ENCODE peak calls at places on chromosome 10, in four cellular contexts. Y is Calu3; B is CD8-positive, alpha-beta T cell; A is psoas muscle. C is an unnamed sample.

GRCh38 chr10:107631876-107632275 is 467.4 kb upstream of the SORCS1 start:
- DNase-seq in Y (no peak), B (no peak), A (no peak), C (no peak)

GRCh38 chr10:103153302-103153759 is 39.7 kb downstream of the NT5C2 start:
- DNase-seq in Y (no peak), B (no peak), A (no peak), C (no peak)

GRCh38 chr10:121516483-121516882 is 81.8 kb downstream of the FGFR2 start:
- DNase-seq in Y (no peak), B (no peak), A (no peak), C (no peak)

GRCh38 chr10:30227481-30227880 is 121.6 kb downstream of the MTPAP start:
- DNase-seq in Y (no peak), B (no peak), A (no peak), C (no peak)

GRCh38 chr10:89342219-89342966 is 14.6 kb downstream of the IFIT3 start:
- DNase-seq in Y (no peak), B (no peak), A (peak), C (no peak)

GRCh38 chr10:44334621-44335184 is 50.2 kb downstream of the CXCL12 start:
- DNase-seq in Y (no peak), B (no peak), A (no peak), C (no peak)

GRCh38 chr10:5564537-5565204 is 39.9 kb downstream of the CALML3 start:
- DNase-seq in Y (no peak), B (no peak), A (peak), C (no peak)

GRCh38 chr10:72081772-72082590 is 6.4 kb downstream of the SPOCK2 start:
- DNase-seq in Y (peak), B (no peak), A (peak), C (no peak)

GRCh38 chr10:102619281-102619981 is 24.8 kb upstream of the TRIM8 start:
- DNase-seq in Y (no peak), B (no peak), A (peak), C (no peak)

GRCh38 chr10:48414778-48415177 is 108.3 kb downstream of the MAPK8 start:
- DNase-seq in Y (no peak), B (no peak), A (no peak), C (no peak)

GRCh38 chr10:76922666-76923065 is 714.9 kb downstream of the KCNMA1 start:
- DNase-seq in Y (no peak), B (no peak), A (no peak), C (no peak)

GRCh38 chr10:98170249-98171117 is 36.0 kb downstream of the R3HCC1L start:
- DNase-seq in Y (peak), B (no peak), A (no peak), C (no peak)

GRCh38 chr10:34710391-34710751 is 104.7 kb downstream of the PARD3 start:
- DNase-seq in Y (no peak), B (no peak), A (no peak), C (no peak)

GRCh38 chr10:110214380-110214826 is 7.0 kb downstream of the MXI1 start:
- DNase-seq in Y (no peak), B (no peak), A (no peak), C (no peak)

GRCh38 chr10:73931767-73932624 is 21.1 kb downstream of the PLAU start:
- DNase-seq in Y (peak), B (peak), A (no peak), C (no peak)

GRCh38 chr10:30413996-30414576 is 19.9 kb upstream of the MAP3K8 start:
- DNase-seq in Y (peak), B (no peak), A (no peak), C (no peak)

GRCh38 chr10:23417254-23417653 is 21.6 kb upstream of the OTUD1 start:
- DNase-seq in Y (no peak), B (no peak), A (no peak), C (no peak)

GRCh38 chr10:45154481-45154880 is 153.8 kb downstream of the ZNF22 start:
- DNase-seq in Y (no peak), B (no peak), A (no peak), C (no peak)

GRCh38 chr10:91901784-91902677 is 7.3 kb downstream of the FGFBP3 start:
- DNase-seq in Y (peak), B (peak), A (no peak), C (peak)

GRCh38 chr10:1605999-1606940 is 131.1 kb downstream of the ADARB2 start:
- DNase-seq in Y (no peak), B (no peak), A (no peak), C (no peak)

GRCh38 chr10:78214931-78215330 is 181.3 kb downstream of the RPS24 start:
- DNase-seq in Y (no peak), B (no peak), A (no peak), C (no peak)

GRCh38 chr10:30055094-30055701 is 4.2 kb downstream of the JCAD start:
- DNase-seq in Y (no peak), B (no peak), A (no peak), C (no peak)

GRCh38 chr10:94997763-94998174 is 59.3 kb downstream of the CYP2C9 start:
- DNase-seq in Y (no peak), B (no peak), A (no peak), C (no peak)

GRCh38 chr10:31819393-31819820 is 109.2 kb downstream of the ARHGAP12 start:
- DNase-seq in Y (no peak), B (no peak), A (peak), C (no peak)

GRCh38 chr10:14555806-14556205 is 218.9 kb downstream of the FAM107B start:
- DNase-seq in Y (no peak), B (no peak), A (no peak), C (no peak)

GRCh38 chr10:132893090-132893489 is 49.3 kb downstream of the CFAP46 start:
- DNase-seq in Y (no peak), B (no peak), A (peak), C (no peak)

GRCh38 chr10:8416192-8416701 is 361.8 kb downstream of the GATA3 start:
- DNase-seq in Y (no peak), B (peak), A (no peak), C (peak)

GRCh38 chr10:74047304-74047703 is 49.4 kb downstream of the VCL start:
- DNase-seq in Y (no peak), B (no peak), A (no peak), C (no peak)

GRCh38 chr10:930415-931325 is 835 bp downstream of the LARP4B start:
- DNase-seq in Y (peak), B (no peak), A (peak), C (peak)

GRCh38 chr10:131310904-131311660 is 439 bp downstream of the TCERG1L start:
- DNase-seq in Y (no peak), B (no peak), A (no peak), C (no peak)

GRCh38 chr10:131313377-131313776 is 1.9 kb upstream of the TCERG1L start:
- DNase-seq in Y (no peak), B (no peak), A (no peak), C (no peak)

GRCh38 chr10:131312261-131312801 is 810 bp upstream of the TCERG1L start:
- DNase-seq in Y (no peak), B (no peak), A (no peak), C (no peak)

GRCh38 chr10:131311661-131312260 is at the start of gene TCERG1L:
- DNase-seq in Y (no peak), B (no peak), A (no peak), C (no peak)

GRCh38 chr10:131310054-131310903 is 1.2 kb downstream of the TCERG1L start:
- DNase-seq in Y (no peak), B (no peak), A (no peak), C (no peak)
- TF ChIP-seq CTCF in Y (no peak), B (no peak), A (peak), C (no peak)

GRCh38 chr10:125218967-125219366 is 58.6 kb upstream of the CTBP2 start:
- DNase-seq in Y (no peak), B (no peak), A (no peak), C (no peak)

GRCh38 chr10:125214283-125214570 is 53.9 kb upstream of the CTBP2 start:
- DNase-seq in Y (no peak), B (no peak), A (no peak), C (no peak)

GRCh38 chr10:125216897-125217296 is 56.5 kb upstream of the CTBP2 start:
- DNase-seq in Y (no peak), B (no peak), A (no peak), C (no peak)

GRCh38 chr10:125216309-125216708 is 55.9 kb upstream of the CTBP2 start:
- DNase-seq in Y (no peak), B (no peak), A (no peak), C (no peak)

DNA sequence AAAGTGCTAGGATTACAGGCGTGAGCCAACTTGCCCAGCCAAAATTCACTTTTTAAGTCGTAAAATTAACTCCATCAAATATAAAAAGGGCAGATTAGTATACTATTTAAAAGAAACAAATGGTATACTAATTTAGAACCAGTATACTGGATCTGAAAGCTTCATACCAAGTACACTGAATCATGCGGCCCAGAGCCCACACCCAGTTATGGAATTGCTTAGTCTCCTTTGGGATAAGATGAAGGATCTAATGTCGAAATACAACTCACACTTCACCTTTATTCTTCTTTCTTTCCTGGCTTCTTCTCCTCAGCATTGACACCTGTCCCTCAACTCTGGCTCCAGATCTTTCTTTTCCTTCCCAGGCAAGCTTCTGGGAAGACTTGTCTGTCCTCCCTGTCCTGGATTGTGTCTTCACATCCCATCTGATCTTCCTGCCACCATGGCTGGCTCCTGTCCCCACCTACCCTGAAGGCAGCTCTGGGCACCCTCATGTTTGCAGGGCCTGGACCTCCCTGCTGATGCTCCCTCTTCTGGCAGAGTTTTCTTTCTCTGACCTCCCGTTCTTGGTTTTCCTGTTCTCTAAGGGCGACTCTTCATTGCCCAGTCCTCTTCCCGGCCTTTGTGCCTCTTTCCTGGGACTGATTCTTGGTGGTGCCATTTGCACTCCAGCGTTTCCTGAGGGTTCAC is 57.8 kb upstream of the CTBP2 start:
- DNase-seq in Y (peak), B (no peak), A (no peak), C (no peak)
- TF ChIP-seq CTCF in Y (no peak), B (no peak), A (no peak), C (no peak)

GRCh38 chr10:33126118-33126517 is 168.1 kb upstream of the ITGB1 start:
- DNase-seq in Y (no peak), B (no peak), A (no peak), C (no peak)

GRCh38 chr10:33129987-33130386 is 172.0 kb upstream of the ITGB1 start:
- DNase-seq in Y (peak), B (no peak), A (no peak), C (no peak)

GRCh38 chr10:33126742-33127141 is 168.7 kb upstream of the ITGB1 start:
- DNase-seq in Y (no peak), B (no peak), A (no peak), C (no peak)

GRCh38 chr10:33127622-33128021 is 169.6 kb upstream of the ITGB1 start:
- DNase-seq in Y (no peak), B (no peak), A (no peak), C (no peak)

DNA sequence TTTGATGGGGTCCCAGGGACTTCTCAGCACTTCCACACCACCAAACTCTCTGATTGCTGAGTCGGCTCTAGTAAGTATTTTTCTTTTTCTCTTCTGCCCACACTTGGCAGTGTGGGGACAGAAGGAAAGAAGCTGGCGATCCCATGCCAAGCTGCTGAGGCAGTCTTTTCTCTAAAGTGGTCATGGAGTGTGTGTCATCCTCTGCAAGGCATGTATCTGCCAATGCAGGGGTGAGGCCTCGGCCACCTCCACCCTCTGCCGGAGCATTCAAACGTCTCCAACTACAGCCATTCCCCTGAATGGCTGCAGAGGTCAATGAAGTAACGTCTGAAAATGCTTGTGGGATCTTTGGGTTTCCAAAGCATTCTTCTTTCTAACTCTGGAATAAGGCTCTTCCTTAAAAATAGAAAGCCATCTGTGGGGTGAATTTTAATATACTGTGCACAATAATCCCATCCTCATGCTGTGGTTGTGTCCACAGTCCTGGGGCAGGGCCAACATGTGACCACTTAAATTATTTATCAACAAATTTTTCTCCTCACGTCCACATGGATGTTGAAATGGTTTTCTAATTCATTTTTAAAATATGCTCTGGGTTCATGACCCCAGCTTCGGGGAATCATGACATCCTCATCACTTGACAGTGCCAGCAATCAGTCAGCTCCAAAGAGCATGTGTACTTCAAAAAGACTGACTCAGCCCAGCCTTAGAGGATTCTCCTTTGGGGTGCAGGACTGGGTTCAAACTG is 171.3 kb upstream of the ITGB1 start:
- DNase-seq in Y (no peak), B (no peak), A (peak), C (no peak)
- TF ChIP-seq CTCF in Y (no peak), B (no peak), A (no peak), C (no peak)

DNA sequence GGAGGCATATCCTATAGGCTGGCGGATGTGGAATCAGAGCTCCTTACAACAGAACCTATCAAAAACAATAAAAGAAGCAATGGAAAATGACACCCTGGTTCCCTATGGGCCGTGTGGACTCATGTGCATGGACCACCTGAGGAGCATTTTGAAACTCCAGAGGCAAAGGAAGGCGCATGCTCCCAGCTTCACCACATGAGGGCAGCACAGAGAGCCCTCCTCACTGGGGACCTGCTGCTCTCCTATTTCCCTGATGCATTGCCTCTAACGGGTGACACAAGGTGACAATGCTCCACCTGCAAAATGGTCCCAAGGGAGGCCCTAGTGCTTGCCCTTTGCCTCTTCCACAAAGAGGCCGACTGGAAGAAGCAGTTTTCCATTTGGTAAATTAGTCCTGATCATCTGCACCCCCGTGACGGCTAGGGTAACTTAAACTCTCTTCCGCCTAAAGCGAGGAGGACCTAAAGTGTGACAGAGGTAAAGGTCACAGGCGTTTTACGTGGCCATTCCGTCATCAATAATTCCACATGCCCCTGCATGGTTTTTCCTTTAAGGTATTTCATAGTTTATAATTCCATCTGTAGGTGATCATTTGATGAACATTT is 67.7 kb downstream of the GPAM start:
- DNase-seq in Y (peak), B (peak), A (no peak), C (no peak)
- TF ChIP-seq CTCF in Y (peak), B (peak), A (peak), C (peak)

DNA sequence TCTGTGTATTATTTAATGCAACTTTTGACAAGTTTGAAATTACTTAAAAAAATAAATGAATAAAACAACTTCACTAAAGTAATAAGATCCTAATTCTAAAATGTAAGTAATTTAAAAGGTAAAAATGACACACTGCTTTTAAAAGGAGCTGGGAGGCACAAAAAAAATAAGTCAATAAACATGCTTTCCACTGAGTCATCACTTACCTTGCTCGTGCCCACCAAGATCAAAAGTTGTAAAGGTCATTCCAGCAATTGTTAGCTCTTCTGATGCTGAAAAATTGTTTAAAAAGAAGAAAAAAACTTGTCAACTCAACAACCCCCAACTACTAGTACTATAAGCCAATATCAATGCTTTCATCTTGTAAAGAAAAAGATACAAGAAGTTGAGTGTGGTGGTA is 9.5 kb downstream of the SAR1A start:
- DNase-seq in Y (no peak), B (no peak), A (no peak), C (no peak)
- TF ChIP-seq CTCF in Y (no peak), B (no peak), A (no peak), C (no peak)

GRCh38 chr10:62851449-62851848 is 35.3 kb upstream of the EGR2 start:
- DNase-seq in Y (no peak), B (no peak), A (no peak), C (no peak)
- TF ChIP-seq CTCF in Y (no peak), B (peak), A (no peak), C (peak)

GRCh38 chr10:80199828-80200227 is 5.5 kb downstream of the ANXA11 start:
- DNase-seq in Y (peak), B (no peak), A (no peak), C (no peak)
- TF ChIP-seq CTCF in Y (no peak), B (no peak), A (peak), C (no peak)

C was measured in natural killer cell.